ENCODE peak calls at places on chromosomes 4 and X, in nine cellular contexts. One of them, this sample, is unnamed. For H3K27me3, the result is how much of the 10 kb centered on the place peaks cover.

GRCh38 chr4:154593868-154594267 is 3.3 kb upstream of the FGA start:
- DNase-seq in PC-9: no peak
- DNase-seq in right atrium auricular region: no peak
- DNase-seq in IMR-90: no peak
- DNase-seq in H9: no peak
- DNase-seq in Caco-2: no peak
- DNase-seq in tibial nerve: no peak
- DNase-seq in cardiac muscle cell: no peak
- DNase-seq in mesenchymal stem cell: no peak
- DNase-seq in this sample: no peak

GRCh38 chr4:151567056-151567455 is 158.1 kb downstream of the FHIP1A start:
- DNase-seq in PC-9: no peak
- DNase-seq in right atrium auricular region: no peak
- DNase-seq in IMR-90: no peak
- DNase-seq in H9: no peak
- DNase-seq in Caco-2: no peak
- DNase-seq in tibial nerve: no peak
- DNase-seq in cardiac muscle cell: no peak
- DNase-seq in mesenchymal stem cell: no peak
- DNase-seq in this sample: no peak

GRCh38 chrX:152480269-152481212 is 29.4 kb upstream of the GABRA3 start:
- DNase-seq in PC-9: no peak
- DNase-seq in right atrium auricular region: no peak
- DNase-seq in IMR-90: no peak
- DNase-seq in H9: peak
- DNase-seq in Caco-2: no peak
- DNase-seq in tibial nerve: no peak
- DNase-seq in cardiac muscle cell: no peak
- DNase-seq in mesenchymal stem cell: no peak
- DNase-seq in this sample: no peak

GRCh38 chrX:22559506-22559905 is 286.8 kb downstream of the CBLL2 start:
- DNase-seq in PC-9: no peak
- DNase-seq in right atrium auricular region: no peak
- DNase-seq in IMR-90: peak
- DNase-seq in H9: no peak
- DNase-seq in Caco-2: no peak
- DNase-seq in tibial nerve: no peak
- DNase-seq in cardiac muscle cell: no peak
- DNase-seq in mesenchymal stem cell: no peak
- DNase-seq in this sample: no peak

GRCh38 chr4:61200991-61201526 is 933 bp downstream of the ADGRL3 start:
- DNase-seq in PC-9: no peak
- DNase-seq in right atrium auricular region: no peak
- DNase-seq in IMR-90: no peak
- DNase-seq in H9: peak
- DNase-seq in Caco-2: no peak
- DNase-seq in tibial nerve: no peak
- DNase-seq in cardiac muscle cell: peak
- DNase-seq in mesenchymal stem cell: peak
- DNase-seq in this sample: no peak

GRCh38 chrX:153969904-153970397 is 1.7 kb downstream of the HCFC1 start:
- DNase-seq in PC-9: peak
- DNase-seq in right atrium auricular region: no peak
- DNase-seq in IMR-90: peak
- DNase-seq in H9: no peak
- DNase-seq in Caco-2: no peak
- DNase-seq in tibial nerve: no peak
- DNase-seq in cardiac muscle cell: no peak
- DNase-seq in mesenchymal stem cell: peak
- DNase-seq in this sample: no peak

GRCh38 chr4:47642985-47643745 is 158.1 kb downstream of the ATP10D start:
- DNase-seq in PC-9: no peak
- DNase-seq in right atrium auricular region: no peak
- DNase-seq in IMR-90: peak
- DNase-seq in H9: no peak
- DNase-seq in Caco-2: no peak
- DNase-seq in tibial nerve: no peak
- DNase-seq in cardiac muscle cell: no peak
- DNase-seq in mesenchymal stem cell: peak
- DNase-seq in this sample: no peak

GRCh38 chr4:9924750-9925149 is 96.5 kb downstream of the SLC2A9 start:
- DNase-seq in PC-9: peak
- DNase-seq in right atrium auricular region: no peak
- DNase-seq in IMR-90: peak
- DNase-seq in H9: no peak
- DNase-seq in Caco-2: no peak
- DNase-seq in tibial nerve: no peak
- DNase-seq in cardiac muscle cell: no peak
- DNase-seq in mesenchymal stem cell: no peak
- DNase-seq in this sample: no peak

GRCh38 chr4:76867880-76868655 is 29.9 kb downstream of the SOWAHB start:
- DNase-seq in PC-9: peak
- DNase-seq in right atrium auricular region: no peak
- DNase-seq in IMR-90: no peak
- DNase-seq in H9: peak
- DNase-seq in Caco-2: peak
- DNase-seq in tibial nerve: no peak
- DNase-seq in cardiac muscle cell: no peak
- DNase-seq in mesenchymal stem cell: no peak
- DNase-seq in this sample: no peak

GRCh38 chrX:149939271-149940014 is 1.2 kb upstream of the EOLA2 start:
- DNase-seq in PC-9: peak
- DNase-seq in right atrium auricular region: peak
- DNase-seq in IMR-90: peak
- DNase-seq in H9: peak
- DNase-seq in Caco-2: peak
- DNase-seq in tibial nerve: peak
- DNase-seq in cardiac muscle cell: peak
- DNase-seq in mesenchymal stem cell: peak
- DNase-seq in this sample: peak

GRCh38 chr4:182206916-182207315 is 36.3 kb upstream of the TENM3 start:
- DNase-seq in PC-9: no peak
- DNase-seq in right atrium auricular region: no peak
- DNase-seq in IMR-90: no peak
- DNase-seq in H9: no peak
- DNase-seq in Caco-2: no peak
- DNase-seq in tibial nerve: no peak
- DNase-seq in cardiac muscle cell: no peak
- DNase-seq in mesenchymal stem cell: no peak
- DNase-seq in this sample: no peak

GRCh38 chrX:28189011-28189410 is 207.8 kb upstream of the DCAF8L1 start:
- DNase-seq in PC-9: no peak
- DNase-seq in right atrium auricular region: no peak
- DNase-seq in IMR-90: peak
- DNase-seq in H9: no peak
- DNase-seq in Caco-2: no peak
- DNase-seq in tibial nerve: no peak
- DNase-seq in cardiac muscle cell: no peak
- DNase-seq in mesenchymal stem cell: peak
- DNase-seq in this sample: peak

GRCh38 chrX:103356023-103356798 is at the start of gene TCEAL9:
- DNase-seq in PC-9: peak
- DNase-seq in right atrium auricular region: peak
- DNase-seq in IMR-90: peak
- DNase-seq in H9: peak
- DNase-seq in Caco-2: peak
- DNase-seq in tibial nerve: peak
- DNase-seq in cardiac muscle cell: peak
- DNase-seq in mesenchymal stem cell: peak
- DNase-seq in this sample: peak

GRCh38 chrX:74924449-74925209 is 623 bp downstream of the NEXMIF start:
- DNase-seq in PC-9: no peak
- DNase-seq in right atrium auricular region: no peak
- DNase-seq in IMR-90: no peak
- DNase-seq in H9: peak
- DNase-seq in Caco-2: peak
- DNase-seq in tibial nerve: peak
- DNase-seq in cardiac muscle cell: peak
- DNase-seq in mesenchymal stem cell: peak
- DNase-seq in this sample: no peak

GRCh38 chr4:10066704-10067651 is 45.7 kb upstream of the SLC2A9 start:
- DNase-seq in PC-9: no peak
- DNase-seq in right atrium auricular region: no peak
- DNase-seq in IMR-90: no peak
- DNase-seq in H9: peak
- DNase-seq in Caco-2: no peak
- DNase-seq in tibial nerve: no peak
- DNase-seq in cardiac muscle cell: no peak
- DNase-seq in mesenchymal stem cell: no peak
- DNase-seq in this sample: no peak

GRCh38 chr4:84492290-84492689 is 6.8 kb downstream of the NKX6-1 start:
- DNase-seq in PC-9: no peak
- DNase-seq in right atrium auricular region: no peak
- DNase-seq in IMR-90: no peak
- DNase-seq in H9: peak
- DNase-seq in Caco-2: no peak
- DNase-seq in tibial nerve: no peak
- DNase-seq in cardiac muscle cell: no peak
- DNase-seq in mesenchymal stem cell: no peak
- DNase-seq in this sample: no peak
- H3K27me3 ChIP-seq in PC-9: under half
- H3K27me3 ChIP-seq in right atrium auricular region: under half
- H3K27me3 ChIP-seq in IMR-90: half or more
- H3K27me3 ChIP-seq in H9: half or more
- H3K27me3 ChIP-seq in Caco-2: under half
- H3K27me3 ChIP-seq in tibial nerve: half or more
- H3K27me3 ChIP-seq in cardiac muscle cell: half or more
- H3K27me3 ChIP-seq in mesenchymal stem cell: half or more
- H3K27me3 ChIP-seq in this sample: half or more

GRCh38 chr4:4233610-4234009 is 6.9 kb upstream of the OTOP1 start:
- DNase-seq in PC-9: no peak
- DNase-seq in right atrium auricular region: no peak
- DNase-seq in IMR-90: no peak
- DNase-seq in H9: no peak
- DNase-seq in Caco-2: no peak
- DNase-seq in tibial nerve: no peak
- DNase-seq in cardiac muscle cell: no peak
- DNase-seq in mesenchymal stem cell: no peak
- DNase-seq in this sample: no peak

GRCh38 chr4:4225915-4226605 is 669 bp downstream of the OTOP1 start:
- DNase-seq in PC-9: no peak
- DNase-seq in right atrium auricular region: no peak
- DNase-seq in IMR-90: peak
- DNase-seq in H9: peak
- DNase-seq in Caco-2: no peak
- DNase-seq in tibial nerve: no peak
- DNase-seq in cardiac muscle cell: no peak
- DNase-seq in mesenchymal stem cell: peak
- DNase-seq in this sample: no peak

GRCh38 chr4:4226606-4227438 is at the start of gene OTOP1:
- DNase-seq in PC-9: no peak
- DNase-seq in right atrium auricular region: no peak
- DNase-seq in IMR-90: no peak
- DNase-seq in H9: no peak
- DNase-seq in Caco-2: no peak
- DNase-seq in tibial nerve: no peak
- DNase-seq in cardiac muscle cell: no peak
- DNase-seq in mesenchymal stem cell: no peak
- DNase-seq in this sample: no peak

GRCh38 chr4:4228356-4228668 is 1.6 kb upstream of the OTOP1 start:
- DNase-seq in PC-9: no peak
- DNase-seq in right atrium auricular region: no peak
- DNase-seq in IMR-90: no peak
- DNase-seq in H9: no peak
- DNase-seq in Caco-2: no peak
- DNase-seq in tibial nerve: no peak
- DNase-seq in cardiac muscle cell: no peak
- DNase-seq in mesenchymal stem cell: no peak
- DNase-seq in this sample: no peak

GRCh38 chr4:4227510-4228355 is 1.0 kb upstream of the OTOP1 start:
- DNase-seq in PC-9: no peak
- DNase-seq in right atrium auricular region: no peak
- DNase-seq in IMR-90: no peak
- DNase-seq in H9: peak
- DNase-seq in Caco-2: no peak
- DNase-seq in tibial nerve: no peak
- DNase-seq in cardiac muscle cell: no peak
- DNase-seq in mesenchymal stem cell: no peak
- DNase-seq in this sample: no peak
- H3K27me3 ChIP-seq in PC-9: under half
- H3K27me3 ChIP-seq in right atrium auricular region: under half
- H3K27me3 ChIP-seq in IMR-90: under half
- H3K27me3 ChIP-seq in H9: under half
- H3K27me3 ChIP-seq in Caco-2: under half
- H3K27me3 ChIP-seq in tibial nerve: half or more
- H3K27me3 ChIP-seq in cardiac muscle cell: half or more
- H3K27me3 ChIP-seq in mesenchymal stem cell: half or more
- H3K27me3 ChIP-seq in this sample: under half

DNA sequence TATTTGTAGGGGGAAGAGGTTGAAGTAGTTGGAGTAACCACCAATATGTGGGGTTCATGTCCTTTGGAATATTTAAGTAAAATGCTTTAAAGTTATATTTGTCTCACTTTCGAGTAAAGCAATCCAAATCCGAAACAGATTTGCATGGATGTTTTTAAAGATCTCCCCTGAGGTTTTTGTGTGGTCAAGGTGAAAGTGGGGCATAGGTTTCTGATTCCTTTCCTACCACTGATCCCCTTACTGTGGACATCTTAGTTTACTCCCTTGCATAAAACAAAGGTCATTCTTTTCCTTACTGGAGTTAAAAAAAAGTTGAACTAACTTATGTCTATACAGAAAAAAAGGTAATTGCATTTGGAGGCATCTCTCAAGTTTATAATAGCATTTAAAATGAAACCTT is 71.9 kb upstream of the PHOX2B start:
- DNase-seq in PC-9: no peak
- DNase-seq in right atrium auricular region: no peak
- DNase-seq in IMR-90: no peak
- DNase-seq in H9: no peak
- DNase-seq in Caco-2: no peak
- DNase-seq in tibial nerve: no peak
- DNase-seq in cardiac muscle cell: no peak
- DNase-seq in mesenchymal stem cell: no peak
- DNase-seq in this sample: no peak
- H3K27me3 ChIP-seq in PC-9: half or more
- H3K27me3 ChIP-seq in right atrium auricular region: under half
- H3K27me3 ChIP-seq in IMR-90: under half
- H3K27me3 ChIP-seq in H9: under half
- H3K27me3 ChIP-seq in Caco-2: under half
- H3K27me3 ChIP-seq in tibial nerve: under half
- H3K27me3 ChIP-seq in cardiac muscle cell: half or more
- H3K27me3 ChIP-seq in mesenchymal stem cell: under half
- H3K27me3 ChIP-seq in this sample: under half

DNA sequence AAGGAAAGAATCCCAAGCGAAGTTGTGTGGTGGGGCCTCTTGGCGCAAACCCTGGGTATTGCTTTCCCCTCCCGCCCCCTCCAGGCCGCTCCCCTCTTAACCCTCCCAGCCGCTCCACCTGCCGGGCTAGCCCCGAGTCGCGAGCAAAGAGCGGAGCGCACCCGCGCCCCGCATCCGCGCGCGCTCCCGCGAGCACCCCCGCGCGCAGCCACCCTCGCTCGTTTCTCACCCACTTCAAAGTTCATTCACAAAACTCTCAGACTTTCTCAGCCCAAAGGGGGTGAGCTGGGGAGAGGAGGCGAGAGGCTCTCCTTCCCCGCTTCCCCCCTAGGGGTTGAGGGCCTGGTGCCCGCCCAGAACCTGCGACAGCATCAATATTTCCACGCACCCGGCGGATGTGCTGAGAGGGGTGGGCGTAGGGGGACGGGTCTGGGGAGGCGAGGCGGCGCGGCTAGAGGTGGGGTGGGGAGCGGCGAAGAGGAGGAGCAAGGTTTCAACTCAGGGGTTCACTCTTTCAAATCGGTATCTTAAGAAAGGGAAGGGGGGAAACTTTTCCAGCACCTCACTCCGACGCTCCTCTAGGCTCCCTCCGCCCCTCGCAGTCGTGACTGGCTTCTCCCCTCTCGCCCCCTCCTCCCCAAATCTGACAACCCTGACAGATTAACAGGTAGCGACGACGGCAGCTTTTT is 1.8 kb downstream of the MAML3 start:
- DNase-seq in PC-9: peak
- DNase-seq in right atrium auricular region: peak
- DNase-seq in IMR-90: no peak
- DNase-seq in H9: no peak
- DNase-seq in Caco-2: no peak
- DNase-seq in tibial nerve: peak
- DNase-seq in cardiac muscle cell: peak
- DNase-seq in mesenchymal stem cell: peak
- DNase-seq in this sample: no peak
- H3K27me3 ChIP-seq in PC-9: under half
- H3K27me3 ChIP-seq in right atrium auricular region: under half
- H3K27me3 ChIP-seq in IMR-90: under half
- H3K27me3 ChIP-seq in H9: under half
- H3K27me3 ChIP-seq in Caco-2: under half
- H3K27me3 ChIP-seq in tibial nerve: under half
- H3K27me3 ChIP-seq in cardiac muscle cell: under half
- H3K27me3 ChIP-seq in mesenchymal stem cell: under half
- H3K27me3 ChIP-seq in this sample: under half

This sample was measured in AG04450.